ENCODE peak calls at places on chromosomes 16 and 17, in ten cellular contexts. X is NCI-H1092; S is NCI-H2081; Q is MM.1S; B is NCI-H460; K is suprapubic skin; N is NCI-H774; A is CD4-positive, alpha-beta memory T cell; O is lower leg skin; C is transverse colon. T is an unnamed sample.

GRCh38 chr16:4358831-4359561 is 7.9 kb upstream of the PAM16 start:
- DNase-seq in X (peak; percentile 16), S (no peak), Q (no peak), B (no peak), K (no peak), N (no peak), A (peak; percentile 60), O (peak; percentile 93), C (peak; percentile 59), T (peak; percentile 96)

GRCh38 chr16:3578610-3579551 is 1.7 kb upstream of the NLRC3 start:
- DNase-seq in X (no peak), S (no peak), Q (peak; percentile 76), B (no peak), K (no peak), N (no peak), A (peak; percentile 57), O (no peak), C (peak; percentile 62), T (peak; percentile 84)

GRCh38 chr16:84884311-84885023 is 64.7 kb downstream of the CRISPLD2 start:
- DNase-seq in X (no peak), S (no peak), Q (no peak), B (no peak), K (no peak), N (no peak), A (no peak), O (no peak), C (no peak), T (peak; percentile 36)

GRCh38 chr17:80000136-80000535 is 35.5 kb downstream of the TBC1D16 start:
- DNase-seq in X (no peak), S (no peak), Q (no peak), B (no peak), K (no peak), N (no peak), A (no peak), O (no peak), C (no peak), T (peak; percentile 36)

GRCh38 chr16:66227766-66228530 is 138.5 kb upstream of the CDH5 start:
- DNase-seq in X (no peak), S (no peak), Q (no peak), B (no peak), K (peak; percentile 65), N (no peak), A (no peak), O (peak; percentile 34), C (no peak), T (no peak)

GRCh38 chr17:46192211-46192483 is 1.1 kb downstream of the KANSL1 start:
- DNase-seq in X (no peak), S (no peak), Q (no peak), B (no peak), K (no peak), N (no peak), A (no peak), O (no peak), C (no peak), T (no peak)

GRCh38 chr16:79623076-79623475 is 22.5 kb upstream of the MAF start:
- DNase-seq in X (no peak), S (no peak), Q (no peak), B (no peak), K (no peak), N (no peak), A (no peak), O (no peak), C (no peak), T (no peak)

GRCh38 chr16:1918312-1918889 is at the start of gene HS3ST6:
- DNase-seq in X (no peak), S (no peak), Q (no peak), B (no peak), K (no peak), N (no peak), A (no peak), O (no peak), C (no peak), T (peak; percentile 84)

GRCh38 chr16:88426018-88426417 is 27.1 kb upstream of the ZFPM1 start:
- DNase-seq in X (no peak), S (no peak), Q (no peak), B (no peak), K (no peak), N (no peak), A (no peak), O (no peak), C (no peak), T (no peak)

GRCh38 chr17:61583242-61583641 is 7.8 kb downstream of the NACA2 start:
- DNase-seq in X (no peak), S (no peak), Q (peak; percentile 58), B (peak; percentile 51), K (no peak), N (no peak), A (no peak), O (no peak), C (no peak), T (peak; percentile 87)

GRCh38 chr17:17179371-17179827 is 26.7 kb downstream of the PLD6 start:
- DNase-seq in X (no peak), S (no peak), Q (no peak), B (no peak), K (no peak), N (no peak), A (peak; percentile 62), O (no peak), C (no peak), T (peak; percentile 18)

GRCh38 chr16:55107851-55108250 is 177.2 kb downstream of the IRX5 start:
- DNase-seq in X (no peak), S (no peak), Q (no peak), B (no peak), K (no peak), N (no peak), A (no peak), O (no peak), C (no peak), T (no peak)

GRCh38 chr17:64319531-64319930 is 56.5 kb upstream of the TEX2 start:
- DNase-seq in X (no peak), S (no peak), Q (no peak), B (no peak), K (no peak), N (no peak), A (no peak), O (no peak), C (no peak), T (no peak)

GRCh38 chr17:64491034-64491860 is 5.6 kb downstream of the POLG2 start:
- DNase-seq in X (no peak), S (no peak), Q (peak; percentile 58), B (no peak), K (no peak), N (no peak), A (peak; percentile 58), O (no peak), C (peak; percentile 37), T (no peak)

GRCh38 chr16:28623172-28623711 is 13.4 kb upstream of the SULT1A1 start:
- DNase-seq in X (peak; percentile 77), S (peak; percentile 87), Q (peak; percentile 87), B (no peak), K (no peak), N (peak; percentile 84), A (peak; percentile 65), O (peak; percentile 80), C (peak; percentile 85), T (peak; percentile 59)

GRCh38 chr16:3652373-3653037 is 2.0 kb upstream of the DNASE1 start:
- DNase-seq in X (no peak), S (no peak), Q (no peak), B (no peak), K (peak; percentile 65), N (no peak), A (no peak), O (peak; percentile 75), C (peak; percentile 7), T (peak; percentile 80)

GRCh38 chr16:64784635-64785034 is 337.2 kb downstream of the CDH11 start:
- DNase-seq in X (no peak), S (no peak), Q (no peak), B (no peak), K (no peak), N (no peak), A (no peak), O (no peak), C (no peak), T (no peak)

GRCh38 chr17:28384281-28385036 is 13.0 kb downstream of the SARM1 start:
- DNase-seq in X (no peak), S (peak; percentile 29), Q (peak; percentile 35), B (no peak), K (peak; percentile 85), N (peak; percentile 79), A (peak; percentile 62), O (peak; percentile 93), C (peak; percentile 84), T (no peak)

GRCh38 chr16:66588981-66589713 is 9.9 kb downstream of the CMTM2 start:
- DNase-seq in X (no peak), S (no peak), Q (peak; percentile 55), B (no peak), K (no peak), N (no peak), A (peak; percentile 73), O (no peak), C (peak; percentile 56), T (peak; percentile 88)

GRCh38 chr16:57636184-57636583 is 7.8 kb downstream of the ADGRG1 start:
- DNase-seq in X (no peak), S (no peak), Q (no peak), B (no peak), K (no peak), N (no peak), A (no peak), O (no peak), C (no peak), T (no peak)

GRCh38 chr16:89442990-89443726 is 47.2 kb downstream of the ANKRD11 start:
- DNase-seq in X (no peak), S (no peak), Q (no peak), B (peak; percentile 51), K (no peak), N (no peak), A (no peak), O (peak; percentile 90), C (peak; percentile 70), T (peak; percentile 92)

GRCh38 chr16:30017277-30017656 is 5.7 kb upstream of the C16orf92 start:
- DNase-seq in X (no peak), S (no peak), Q (no peak), B (no peak), K (no peak), N (no peak), A (no peak), O (no peak), C (no peak), T (no peak)

GRCh38 chr17:76546556-76547182 is 6.8 kb downstream of the PRCD start:
- DNase-seq in X (no peak), S (no peak), Q (no peak), B (no peak), K (no peak), N (no peak), A (no peak), O (peak; percentile 86), C (no peak), T (peak; percentile 96)

GRCh38 chr16:8355714-8356113 is 234.6 kb downstream of the TMEM114 start:
- DNase-seq in X (no peak), S (no peak), Q (no peak), B (no peak), K (no peak), N (no peak), A (no peak), O (no peak), C (no peak), T (no peak)

GRCh38 chr17:76353004-76353598 is 615 bp downstream of the PRPSAP1 start:
- DNase-seq in X (no peak), S (no peak), Q (no peak), B (no peak), K (no peak), N (no peak), A (peak; percentile 2), O (no peak), C (peak; percentile 47), T (peak; percentile 93)

GRCh38 chr16:10957771-10958486 is 13.6 kb downstream of the CLEC16A start:
- DNase-seq in X (no peak), S (no peak), Q (no peak), B (no peak), K (no peak), N (no peak), A (peak; percentile 36), O (no peak), C (no peak), T (no peak)

GRCh38 chr17:63974594-63975192 is 2.0 kb upstream of the SCN4A start:
- DNase-seq in X (no peak), S (no peak), Q (no peak), B (no peak), K (no peak), N (no peak), A (no peak), O (no peak), C (no peak), T (peak; percentile 96)

GRCh38 chr16:12158428-12158827 is 181.9 kb downstream of the SNX29 start:
- DNase-seq in X (no peak), S (no peak), Q (no peak), B (no peak), K (no peak), N (no peak), A (no peak), O (no peak), C (no peak), T (peak; percentile 92)

T was measured in osteoblast.